ENCODE peak calls at places on chromosomes 16 and 17, in eight cellular contexts. H is neural progenitor cell, A is GM23248, F is OCI-LY7, C is PC-3, N is hepatocyte, J is SK-N-SH, P is HCT116. L is an unnamed sample.

GRCh38 chr16:11079657-11080187 is 135.4 kb downstream of the CLEC16A start:
- DNase-seq in H (no peak), A (peak; percentile 94), F (no peak), C (peak; percentile 36), N (peak; percentile 74), J (peak; percentile 77), P (no peak), L (no peak)

GRCh38 chr17:28982191-28982793 is 23.5 kb downstream of the SEZ6 start:
- DNase-seq in H (no peak), A (no peak), F (peak; percentile 84), C (no peak), N (no peak), J (no peak), P (no peak), L (no peak)

GRCh38 chr16:65222049-65222448 is 100.2 kb upstream of the CDH11 start:
- DNase-seq in H (no peak), A (no peak), F (no peak), C (no peak), N (no peak), J (no peak), P (no peak), L (no peak)

GRCh38 chr17:12047977-12048376 is 27.3 kb downstream of the MAP2K4 start:
- DNase-seq in H (no peak), A (no peak), F (no peak), C (peak; percentile 56), N (no peak), J (no peak), P (no peak), L (no peak)

GRCh38 chr16:13957197-13958078 is 37.5 kb downstream of the ERCC4 start:
- DNase-seq in H (peak; percentile 28), A (peak; percentile 96), F (no peak), C (peak; percentile 88), N (peak; percentile 84), J (peak; percentile 37), P (peak; percentile 86), L (no peak)

GRCh38 chr16:15635926-15636325 is 7.0 kb downstream of the MARF1 start:
- DNase-seq in H (no peak), A (no peak), F (no peak), C (no peak), N (no peak), J (no peak), P (no peak), L (no peak)

GRCh38 chr17:19364699-19365498 is 2.4 kb upstream of the B9D1 start:
- DNase-seq in H (no peak), A (peak; percentile 51), F (no peak), C (no peak), N (no peak), J (peak; percentile 40), P (no peak), L (no peak)

GRCh38 chr17:63995626-63996025 is 2.5 kb upstream of the PRR29 start:
- DNase-seq in H (peak; percentile 0), A (no peak), F (no peak), C (no peak), N (no peak), J (peak; percentile 7), P (no peak), L (no peak)

GRCh38 chr17:71084219-71084618 is 914.9 kb downstream of the KCNJ2 start:
- DNase-seq in H (peak; percentile 71), A (peak; percentile 35), F (peak; percentile 32), C (peak; percentile 77), N (peak; percentile 53), J (peak; percentile 28), P (peak; percentile 69), L (peak; percentile 86)

GRCh38 chr17:51260237-51260959 is at the start of gene UTP18:
- DNase-seq in H (peak; percentile 99), A (peak; percentile 99), F (peak; percentile 99), C (peak; percentile 99), N (peak; percentile 99), J (peak; percentile 100), P (peak; percentile 98), L (peak; percentile 98)

GRCh38 chr17:51260960-51261958 is 913 bp downstream of the UTP18 start:
- DNase-seq in H (peak; percentile 3), A (peak; percentile 84), F (peak; percentile 81), C (peak; percentile 70), N (peak; percentile 87), J (peak; percentile 90), P (peak; percentile 35), L (peak; percentile 91)

GRCh38 chr17:51257150-51258081 is 2.4 kb downstream of the MBTD1 start:
- DNase-seq in H (no peak), A (peak; percentile 63), F (no peak), C (peak; percentile 11), N (no peak), J (no peak), P (no peak), L (no peak)

GRCh38 chr17:51259574-51260236 is at the start of gene MBTD1:
- DNase-seq in H (peak; percentile 97), A (peak; percentile 92), F (peak; percentile 98), C (peak; percentile 95), N (peak; percentile 97), J (peak; percentile 100), P (peak; percentile 99), L (peak; percentile 98)

DNA sequence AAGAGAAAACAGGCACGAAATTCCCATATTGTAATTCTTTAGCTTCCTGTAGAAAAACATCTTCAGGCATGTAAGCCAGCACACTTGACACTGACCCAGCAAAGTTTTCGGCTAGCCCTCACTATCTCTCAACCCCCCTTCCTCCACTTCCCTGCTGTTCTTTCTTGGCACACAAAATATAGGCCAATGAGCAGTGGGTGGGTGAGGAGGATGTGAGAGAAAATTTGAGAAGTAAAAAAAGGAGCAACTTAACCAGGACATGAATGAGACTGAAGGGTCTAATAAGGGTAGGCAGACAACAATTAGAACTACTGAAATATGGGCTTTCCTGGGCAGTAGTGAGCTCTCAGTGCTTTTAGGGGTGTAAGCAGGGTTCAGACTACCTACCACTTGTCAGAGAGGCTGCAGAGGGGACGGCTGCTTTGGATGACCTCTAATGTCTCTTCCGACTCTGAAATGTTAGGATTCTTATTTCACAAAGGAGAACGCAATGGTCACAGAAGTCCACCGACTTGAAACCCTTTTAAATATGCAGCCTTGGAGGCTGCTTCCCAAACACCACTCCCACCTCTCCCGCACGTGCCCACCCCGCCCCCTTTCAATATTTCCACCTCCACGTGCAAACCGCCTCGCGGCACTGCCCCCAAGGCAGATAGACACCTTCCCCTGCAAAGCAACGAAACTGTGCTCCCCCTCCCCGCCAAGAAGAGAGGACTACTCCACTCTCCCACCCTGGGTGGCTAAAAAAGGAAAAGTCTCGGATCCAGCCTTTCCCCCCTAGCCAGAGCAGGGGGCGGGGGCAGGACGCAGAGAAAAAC is 884 bp downstream of the MBTD1 start:
- DNase-seq in H (no peak), A (peak; percentile 53), F (peak; percentile 52), C (peak; percentile 34), N (peak; percentile 56), J (no peak), P (no peak), L (no peak)
- TF ChIP-seq EZH2phosphoT487 in H (no peak), A (no peak), F (no peak), C (no peak), N (no peak), J (no peak), P (no peak), L (no peak)

DNA sequence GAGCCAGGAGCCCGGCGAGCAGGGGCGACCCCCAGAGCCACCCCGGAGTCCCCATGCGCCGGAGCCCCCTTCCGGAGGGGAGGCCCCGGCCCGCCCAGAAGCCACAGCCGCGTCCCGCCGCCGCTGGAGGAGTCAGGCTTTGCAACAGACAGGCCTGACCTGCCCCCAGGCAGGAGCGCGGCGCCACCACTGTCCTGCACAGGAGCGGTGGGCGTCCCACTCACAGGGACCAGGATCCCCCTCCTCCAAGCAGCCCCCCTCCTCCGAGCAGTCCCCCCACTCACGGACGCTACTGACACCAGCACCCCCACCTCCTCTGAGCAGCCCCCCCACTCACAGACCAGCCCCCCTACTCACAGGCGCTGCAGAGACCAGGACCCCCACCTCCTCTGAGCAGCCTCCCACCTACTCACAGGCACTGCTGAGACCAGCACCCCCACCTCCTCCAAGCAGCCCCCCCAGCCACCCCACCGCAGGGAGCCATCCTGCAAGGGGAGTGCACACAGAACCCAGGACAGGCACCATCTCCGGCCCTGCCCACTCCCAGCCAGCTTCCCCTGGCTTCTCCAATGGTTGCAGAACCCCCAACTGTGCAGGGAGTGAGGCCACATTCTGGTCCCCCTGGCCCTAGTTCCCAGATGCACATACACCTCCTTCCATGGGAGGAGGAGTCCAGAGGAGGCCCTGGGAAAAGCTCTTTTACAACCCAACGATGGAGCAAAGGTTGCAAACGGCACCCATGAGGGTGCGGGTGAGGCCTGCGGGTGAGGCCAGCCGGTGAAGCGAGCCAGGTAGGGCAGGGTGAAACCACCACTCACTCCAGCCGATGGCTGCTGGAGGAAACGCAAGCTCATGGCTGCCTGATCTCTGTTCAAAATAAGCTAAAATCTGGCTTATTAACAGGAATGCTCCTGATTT is 69.9 kb downstream of the ABR start:
- DNase-seq in H (peak; percentile 78), A (no peak), F (no peak), C (peak; percentile 60), N (peak; percentile 79), J (peak; percentile 53), P (no peak), L (peak; percentile 71)
- H2AFZ ChIP-seq in H (no peak overlapping the region), A (peak overlapping the region; percentile 79), F (no peak overlapping the region), C (peak overlapping the region; percentile 26), N (peak overlapping the region; percentile 94), J (no peak overlapping the region), P (no peak overlapping the region), L (peak overlapping the region; percentile 38)

DNA sequence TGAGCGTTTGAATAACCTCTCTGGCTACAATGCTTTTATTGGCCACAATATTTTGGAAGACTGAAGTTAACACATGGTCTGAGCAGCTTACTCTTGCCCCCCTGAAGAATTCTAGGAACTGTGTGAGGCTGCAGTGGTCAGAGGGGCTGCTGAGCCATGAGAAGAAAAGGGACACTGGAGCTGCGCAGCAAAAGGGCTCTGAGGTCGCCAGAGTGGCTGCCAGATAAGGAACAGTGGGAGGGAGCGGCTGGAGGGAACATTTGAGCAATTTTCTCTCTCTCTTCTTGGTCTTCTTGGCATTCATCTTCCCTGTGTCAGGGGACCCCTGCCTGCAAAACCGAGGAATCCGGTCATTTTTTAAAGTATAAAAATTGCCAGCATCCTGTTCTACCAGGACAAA is 66.1 kb downstream of the CPPED1 start:
- DNase-seq in H (no peak), A (no peak), F (no peak), C (no peak), N (no peak), J (no peak), P (no peak), L (no peak)
- H3K27ac ChIP-seq in H (no peak overlapping the region), A (no peak overlapping the region), F (no peak overlapping the region), C (no peak overlapping the region), N (no peak overlapping the region), J (no peak overlapping the region), P (no peak overlapping the region), L (no peak overlapping the region)

DNA sequence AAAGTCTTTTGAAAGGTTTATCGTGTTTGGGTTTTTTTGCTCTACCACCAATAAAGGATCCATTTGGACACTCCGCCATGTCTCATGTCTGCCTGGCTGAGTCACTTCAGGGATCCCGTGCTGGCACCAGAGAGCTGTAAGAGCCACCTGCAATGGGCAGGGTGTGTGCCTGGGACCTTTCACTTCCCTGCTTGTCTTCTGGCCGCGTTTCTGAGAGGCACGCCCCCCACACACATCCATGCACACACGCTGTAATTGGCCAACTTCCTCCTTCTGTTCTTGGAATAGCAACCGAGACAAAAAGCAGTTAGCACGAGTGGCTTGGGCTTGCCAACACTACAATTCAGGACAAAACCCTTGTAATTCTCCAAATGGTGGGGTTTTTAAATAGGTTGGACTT is 9.8 kb upstream of the SOST start:
- DNase-seq in H (no peak), A (no peak), F (peak; percentile 58), C (no peak), N (no peak), J (no peak), P (no peak), L (no peak)
- TF ChIP-seq EZH2phosphoT487 in H (no peak), A (no peak), F (no peak), C (no peak), N (no peak), J (no peak), P (no peak), L (no peak)

L was measured in GM23338.